ENCODE peak calls at places on chromosomes 16 and 17, in four cellular contexts. One of them, this sample, is unnamed.

GRCh38 chr16:86647561-86647960 is 69.2 kb downstream of the FOXL1 start:
- DNase-seq in activated CD4-positive, alpha-beta memory T cell treated with anti-CD3 and anti-CD28 coated beads, Interleukin-2, amount 10 ng/mL, durations not matched to agents 7 days and 5 days: no peak
- DNase-seq in SK-N-DZ: no peak
- DNase-seq in left ventricle myocardium superior: no peak
- DNase-seq in this sample: no peak

GRCh38 chr17:2107506-2107905 is 52.6 kb downstream of the HIC1 start:
- DNase-seq in activated CD4-positive, alpha-beta memory T cell treated with anti-CD3 and anti-CD28 coated beads, Interleukin-2, amount 10 ng/mL, durations not matched to agents 7 days and 5 days: no peak
- DNase-seq in SK-N-DZ: no peak
- DNase-seq in left ventricle myocardium superior: peak; percentile 52
- DNase-seq in this sample: no peak

GRCh38 chr17:72126575-72127486 is 6.0 kb downstream of the SOX9 start:
- DNase-seq in SK-N-DZ: no peak
- DNase-seq in activated CD4-positive, alpha-beta memory T cell treated with anti-CD3 and anti-CD28 coated beads, Interleukin-2, amount 10 ng/mL, durations not matched to agents 7 days and 5 days: no peak
- DNase-seq in left ventricle myocardium superior: no peak
- DNase-seq in this sample: no peak

GRCh38 chr16:54288592-54289241 is 2.1 kb upstream of the IRX3 start:
- DNase-seq in left ventricle myocardium superior: peak; percentile 35
- DNase-seq in activated CD4-positive, alpha-beta memory T cell treated with anti-CD3 and anti-CD28 coated beads, Interleukin-2, amount 10 ng/mL, durations not matched to agents 7 days and 5 days: no peak
- DNase-seq in SK-N-DZ: no peak
- DNase-seq in this sample: no peak

GRCh38 chr17:82887255-82888164 is 47.7 kb upstream of the ZNF750 start:
- DNase-seq in left ventricle myocardium superior: no peak
- DNase-seq in activated CD4-positive, alpha-beta memory T cell treated with anti-CD3 and anti-CD28 coated beads, Interleukin-2, amount 10 ng/mL, durations not matched to agents 7 days and 5 days: no peak
- DNase-seq in SK-N-DZ: no peak
- DNase-seq in this sample: no peak

GRCh38 chr17:27424516-27424915 is 31.7 kb upstream of the KSR1 start:
- DNase-seq in SK-N-DZ: no peak
- DNase-seq in activated CD4-positive, alpha-beta memory T cell treated with anti-CD3 and anti-CD28 coated beads, Interleukin-2, amount 10 ng/mL, durations not matched to agents 7 days and 5 days: no peak
- DNase-seq in left ventricle myocardium superior: no peak
- DNase-seq in this sample: no peak

GRCh38 chr17:33977729-33978514 is 277.2 kb upstream of the CCL2 start:
- DNase-seq in SK-N-DZ: no peak
- DNase-seq in left ventricle myocardium superior: no peak
- DNase-seq in activated CD4-positive, alpha-beta memory T cell treated with anti-CD3 and anti-CD28 coated beads, Interleukin-2, amount 10 ng/mL, durations not matched to agents 7 days and 5 days: no peak
- DNase-seq in this sample: no peak

GRCh38 chr17:28916302-28916934 is 13.5 kb upstream of the DHRS13 start:
- DNase-seq in SK-N-DZ: peak; percentile 51
- DNase-seq in activated CD4-positive, alpha-beta memory T cell treated with anti-CD3 and anti-CD28 coated beads, Interleukin-2, amount 10 ng/mL, durations not matched to agents 7 days and 5 days: peak; percentile 46
- DNase-seq in left ventricle myocardium superior: peak; percentile 60
- DNase-seq in this sample: no peak

GRCh38 chr16:65069766-65070165 is 52.1 kb downstream of the CDH11 start:
- DNase-seq in left ventricle myocardium superior: no peak
- DNase-seq in SK-N-DZ: no peak
- DNase-seq in activated CD4-positive, alpha-beta memory T cell treated with anti-CD3 and anti-CD28 coated beads, Interleukin-2, amount 10 ng/mL, durations not matched to agents 7 days and 5 days: no peak
- DNase-seq in this sample: no peak

GRCh38 chr17:20961551-20961950 is 81.3 kb downstream of the USP22 start:
- DNase-seq in SK-N-DZ: no peak
- DNase-seq in activated CD4-positive, alpha-beta memory T cell treated with anti-CD3 and anti-CD28 coated beads, Interleukin-2, amount 10 ng/mL, durations not matched to agents 7 days and 5 days: no peak
- DNase-seq in left ventricle myocardium superior: no peak
- DNase-seq in this sample: no peak

This sample was measured in retina.